ENCODE peak calls at places on chromosomes 3 and 15, in six cellular contexts. One of them, this sample, is unnamed.

GRCh38 chr3:156214676-156215075 is 94.3 kb downstream of the KCNAB1 start:
- DNase-seq in neuronal stem cell: no peak
- DNase-seq in H1: no peak
- DNase-seq in IMR-90: no peak
- DNase-seq in mesendoderm: no peak
- DNase-seq in mesenchymal stem cell: no peak
- DNase-seq in this sample: no peak

GRCh38 chr3:7000501-7000900 is 139.6 kb downstream of the GRM7 start:
- DNase-seq in mesenchymal stem cell: no peak
- DNase-seq in mesendoderm: no peak
- DNase-seq in neuronal stem cell: no peak
- DNase-seq in H1: no peak
- DNase-seq in IMR-90: no peak
- DNase-seq in this sample: no peak

GRCh38 chr3:40213556-40213955 is 96.0 kb upstream of the EIF1B start:
- DNase-seq in mesenchymal stem cell: no peak
- DNase-seq in neuronal stem cell: no peak
- DNase-seq in mesendoderm: no peak
- DNase-seq in IMR-90: no peak
- DNase-seq in H1: no peak
- DNase-seq in this sample: no peak

GRCh38 chr3:64163019-64163754 is 62.1 kb downstream of the PRICKLE2 start:
- DNase-seq in neuronal stem cell: no peak
- DNase-seq in mesendoderm: no peak
- DNase-seq in H1: no peak
- DNase-seq in IMR-90: no peak
- DNase-seq in mesenchymal stem cell: no peak
- DNase-seq in this sample: no peak

GRCh38 chr3:111903067-111903511 is 44.0 kb downstream of the PHLDB2 start:
- DNase-seq in neuronal stem cell: no peak
- DNase-seq in IMR-90: peak; percentile 84
- DNase-seq in H1: no peak
- DNase-seq in mesendoderm: peak; percentile 90
- DNase-seq in mesenchymal stem cell: peak; percentile 65
- DNase-seq in this sample: peak; percentile 67

GRCh38 chr3:10822708-10823515 is 6.9 kb downstream of the SLC6A11 start:
- DNase-seq in H1: no peak
- DNase-seq in neuronal stem cell: no peak
- DNase-seq in mesenchymal stem cell: no peak
- DNase-seq in IMR-90: no peak
- DNase-seq in mesendoderm: no peak
- DNase-seq in this sample: no peak

GRCh38 chr15:66685638-66686150 is 16.3 kb upstream of the SMAD6 start:
- DNase-seq in IMR-90: no peak
- DNase-seq in H1: no peak
- DNase-seq in neuronal stem cell: no peak
- DNase-seq in mesenchymal stem cell: no peak
- DNase-seq in mesendoderm: no peak
- DNase-seq in this sample: peak; percentile 24

GRCh38 chr3:154310840-154311239 is 13.4 kb downstream of the DHX36 start:
- DNase-seq in mesendoderm: no peak
- DNase-seq in neuronal stem cell: no peak
- DNase-seq in mesenchymal stem cell: peak; percentile 38
- DNase-seq in IMR-90: peak; percentile 54
- DNase-seq in H1: no peak
- DNase-seq in this sample: no peak

GRCh38 chr3:152317184-152317583 is 48.5 kb downstream of the MBNL1 start:
- DNase-seq in neuronal stem cell: no peak
- DNase-seq in IMR-90: no peak
- DNase-seq in H1: no peak
- DNase-seq in mesenchymal stem cell: no peak
- DNase-seq in mesendoderm: no peak
- DNase-seq in this sample: no peak

GRCh38 chr3:81395739-81396138 is 365.7 kb downstream of the GBE1 start:
- DNase-seq in H1: no peak
- DNase-seq in neuronal stem cell: peak; percentile 2
- DNase-seq in mesendoderm: peak; percentile 27
- DNase-seq in mesenchymal stem cell: no peak
- DNase-seq in IMR-90: no peak
- DNase-seq in this sample: no peak

GRCh38 chr3:188955919-188956318 is 215.9 kb upstream of the TPRG1 start:
- DNase-seq in mesendoderm: no peak
- DNase-seq in neuronal stem cell: no peak
- DNase-seq in H1: no peak
- DNase-seq in IMR-90: peak; percentile 78
- DNase-seq in mesenchymal stem cell: peak; percentile 72
- DNase-seq in this sample: no peak

GRCh38 chr3:52228751-52229291 is 3.4 kb upstream of the TLR9 start:
- DNase-seq in neuronal stem cell: no peak
- DNase-seq in IMR-90: no peak
- DNase-seq in mesenchymal stem cell: no peak
- DNase-seq in mesendoderm: no peak
- DNase-seq in H1: no peak
- DNase-seq in this sample: no peak

GRCh38 chr15:46059921-46060565 is 425.2 kb downstream of the SQOR start:
- DNase-seq in H1: no peak
- DNase-seq in mesenchymal stem cell: no peak
- DNase-seq in IMR-90: no peak
- DNase-seq in mesendoderm: no peak
- DNase-seq in neuronal stem cell: no peak
- DNase-seq in this sample: no peak

GRCh38 chr3:78337801-78338211 is 1297.9 kb downstream of the ROBO2 start:
- DNase-seq in H1: no peak
- DNase-seq in IMR-90: no peak
- DNase-seq in neuronal stem cell: no peak
- DNase-seq in mesenchymal stem cell: no peak
- DNase-seq in mesendoderm: no peak
- DNase-seq in this sample: no peak

GRCh38 chr3:126317029-126317996 is 39.9 kb downstream of the KLF15 start:
- DNase-seq in mesendoderm: no peak
- DNase-seq in IMR-90: no peak
- DNase-seq in H1: no peak
- DNase-seq in neuronal stem cell: no peak
- DNase-seq in mesenchymal stem cell: no peak
- DNase-seq in this sample: no peak

GRCh38 chr3:160400631-160401150 is 1.2 kb downstream of the SMC4 start:
- DNase-seq in H1: peak; percentile 55
- DNase-seq in neuronal stem cell: no peak
- DNase-seq in IMR-90: no peak
- DNase-seq in mesendoderm: peak; percentile 28
- DNase-seq in mesenchymal stem cell: no peak
- DNase-seq in this sample: peak; percentile 33

GRCh38 chr3:44576661-44577060 is 8.1 kb upstream of the ZNF660 start:
- DNase-seq in H1: no peak
- DNase-seq in mesendoderm: no peak
- DNase-seq in mesenchymal stem cell: no peak
- DNase-seq in IMR-90: no peak
- DNase-seq in neuronal stem cell: no peak
- DNase-seq in this sample: no peak

GRCh38 chr15:41838400-41838897 is at the start of gene PLA2G4B:
- DNase-seq in mesenchymal stem cell: no peak
- DNase-seq in H1: no peak
- DNase-seq in neuronal stem cell: no peak
- DNase-seq in IMR-90: no peak
- DNase-seq in mesendoderm: no peak
- DNase-seq in this sample: peak; percentile 15

GRCh38 chr3:195697582-195698324 is 23.0 kb upstream of the MUC20 start:
- DNase-seq in H1: no peak
- DNase-seq in mesendoderm: peak; percentile 80
- DNase-seq in IMR-90: peak; percentile 88
- DNase-seq in mesenchymal stem cell: peak; percentile 79
- DNase-seq in neuronal stem cell: peak; percentile 35
- DNase-seq in this sample: no peak

GRCh38 chr15:101014921-101015841 is 96.0 kb downstream of the LRRK1 start:
- DNase-seq in IMR-90: peak; percentile 70
- DNase-seq in H1: peak; percentile 92
- DNase-seq in neuronal stem cell: peak; percentile 73
- DNase-seq in mesendoderm: peak; percentile 72
- DNase-seq in mesenchymal stem cell: peak; percentile 68
- DNase-seq in this sample: peak; percentile 47

GRCh38 chr15:37289109-37289765 is 188.9 kb upstream of the MEIS2 start:
- DNase-seq in mesenchymal stem cell: peak; percentile 19
- DNase-seq in IMR-90: peak; percentile 5
- DNase-seq in neuronal stem cell: no peak
- DNase-seq in H1: no peak
- DNase-seq in mesendoderm: peak; percentile 71
- DNase-seq in this sample: no peak

GRCh38 chr15:85314653-85315052 is 65.8 kb upstream of the AKAP13 start:
- DNase-seq in mesenchymal stem cell: peak; percentile 63
- DNase-seq in IMR-90: peak; percentile 73
- DNase-seq in mesendoderm: no peak
- DNase-seq in H1: no peak
- DNase-seq in neuronal stem cell: no peak
- DNase-seq in this sample: peak; percentile 53

GRCh38 chr3:23740517-23741402 is 65.0 kb upstream of the UBE2E1 start:
- DNase-seq in neuronal stem cell: no peak
- DNase-seq in mesenchymal stem cell: peak; percentile 60
- DNase-seq in mesendoderm: peak; percentile 69
- DNase-seq in IMR-90: no peak
- DNase-seq in H1: no peak
- DNase-seq in this sample: no peak

GRCh38 chr3:128650096-128651050 is at the start of gene RPN1:
- DNase-seq in neuronal stem cell: peak; percentile 88
- DNase-seq in mesendoderm: peak; percentile 97
- DNase-seq in H1: peak; percentile 95
- DNase-seq in mesenchymal stem cell: peak; percentile 98
- DNase-seq in IMR-90: peak; percentile 94
- DNase-seq in this sample: peak; percentile 98
- H2BK5ac ChIP-seq in neuronal stem cell: peak within 1 kb of the TSS; percentile 95
- H2BK5ac ChIP-seq in mesendoderm: peak within 1 kb of the TSS; percentile 31
- H2BK5ac ChIP-seq in H1: peak within 1 kb of the TSS; percentile 86
- H2BK5ac ChIP-seq in mesenchymal stem cell: peak within 1 kb of the TSS; percentile 82
- H2BK5ac ChIP-seq in IMR-90: peak within 1 kb of the TSS; percentile 88
- H2BK5ac ChIP-seq in this sample: peak within 1 kb of the TSS; percentile 83

GRCh38 chr3:48532974-48533337 is 23.6 kb downstream of the PFKFB4 start:
- DNase-seq in H1: no peak
- DNase-seq in mesendoderm: no peak
- DNase-seq in neuronal stem cell: no peak
- DNase-seq in mesenchymal stem cell: no peak
- DNase-seq in IMR-90: no peak
- DNase-seq in this sample: no peak

GRCh38 chr3:48532271-48532973 is 24.2 kb downstream of the PFKFB4 start:
- DNase-seq in neuronal stem cell: no peak
- DNase-seq in H1: no peak
- DNase-seq in mesenchymal stem cell: peak; percentile 22
- DNase-seq in IMR-90: no peak
- DNase-seq in mesendoderm: no peak
- DNase-seq in this sample: no peak

GRCh38 chr3:48524970-48525369 is 21.0 kb upstream of the SHISA5 start:
- DNase-seq in neuronal stem cell: no peak
- DNase-seq in H1: no peak
- DNase-seq in mesenchymal stem cell: no peak
- DNase-seq in IMR-90: no peak
- DNase-seq in mesendoderm: no peak
- DNase-seq in this sample: no peak

GRCh38 chr3:48528754-48529153 is 24.8 kb upstream of the SHISA5 start:
- DNase-seq in H1: no peak
- DNase-seq in IMR-90: no peak
- DNase-seq in neuronal stem cell: no peak
- DNase-seq in mesendoderm: no peak
- DNase-seq in mesenchymal stem cell: no peak
- DNase-seq in this sample: no peak

DNA sequence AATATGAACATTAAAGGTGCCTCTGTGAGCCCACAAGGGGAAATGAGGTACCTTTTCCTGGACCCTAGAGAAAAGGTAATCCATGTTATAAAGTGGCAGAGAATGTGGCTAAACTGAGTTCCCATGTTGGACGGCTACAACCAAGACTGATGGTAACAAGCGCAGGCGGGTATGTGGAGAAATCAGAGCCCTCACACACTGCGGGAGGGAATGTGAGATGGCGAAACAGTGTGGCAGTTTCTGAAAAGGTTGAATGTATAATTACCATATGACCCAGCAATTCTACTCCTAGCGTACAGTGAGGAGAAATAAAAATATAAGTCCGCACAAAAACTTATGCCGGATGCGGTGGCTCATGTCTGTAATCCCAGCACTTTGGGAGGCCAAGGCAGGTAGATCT is 24.1 kb upstream of the SHISA5 start:
- DNase-seq in mesenchymal stem cell: no peak
- DNase-seq in H1: no peak
- DNase-seq in mesendoderm: no peak
- DNase-seq in neuronal stem cell: no peak
- DNase-seq in IMR-90: no peak
- DNase-seq in this sample: no peak
- H3K4me3 ChIP-seq in mesenchymal stem cell: no peak overlapping the region
- H3K4me3 ChIP-seq in H1: no peak overlapping the region
- H3K4me3 ChIP-seq in mesendoderm: no peak overlapping the region
- H3K4me3 ChIP-seq in neuronal stem cell: no peak overlapping the region
- H3K4me3 ChIP-seq in IMR-90: no peak overlapping the region
- H3K4me3 ChIP-seq in this sample: no peak overlapping the region

GRCh38 chr3:183260167-183260904 is 7.3 kb downstream of the B3GNT5 start:
- DNase-seq in mesenchymal stem cell: no peak
- DNase-seq in IMR-90: no peak
- DNase-seq in mesendoderm: no peak
- DNase-seq in H1: no peak
- DNase-seq in neuronal stem cell: no peak
- DNase-seq in this sample: no peak

GRCh38 chr3:183265157-183265642 is 12.1 kb downstream of the B3GNT5 start:
- DNase-seq in H1: no peak
- DNase-seq in mesendoderm: peak; percentile 81
- DNase-seq in IMR-90: no peak
- DNase-seq in neuronal stem cell: no peak
- DNase-seq in mesenchymal stem cell: peak; percentile 45
- DNase-seq in this sample: no peak

GRCh38 chr3:183261103-183261502 is 8.1 kb downstream of the B3GNT5 start:
- DNase-seq in mesenchymal stem cell: no peak
- DNase-seq in neuronal stem cell: no peak
- DNase-seq in mesendoderm: no peak
- DNase-seq in IMR-90: no peak
- DNase-seq in H1: no peak
- DNase-seq in this sample: no peak

GRCh38 chr3:183264249-183264648 is 11.2 kb downstream of the B3GNT5 start:
- DNase-seq in IMR-90: no peak
- DNase-seq in mesendoderm: peak; percentile 64
- DNase-seq in H1: no peak
- DNase-seq in neuronal stem cell: no peak
- DNase-seq in mesenchymal stem cell: no peak
- DNase-seq in this sample: no peak

GRCh38 chr3:183262979-183263378 is 9.9 kb downstream of the B3GNT5 start:
- DNase-seq in H1: no peak
- DNase-seq in mesendoderm: no peak
- DNase-seq in mesenchymal stem cell: no peak
- DNase-seq in IMR-90: no peak
- DNase-seq in neuronal stem cell: no peak
- DNase-seq in this sample: no peak
- H2AK5ac ChIP-seq in H1: no peak overlapping the region
- H2AK5ac ChIP-seq in mesendoderm: no peak overlapping the region
- H2AK5ac ChIP-seq in mesenchymal stem cell: no peak overlapping the region
- H2AK5ac ChIP-seq in IMR-90: no peak overlapping the region
- H2AK5ac ChIP-seq in neuronal stem cell: no peak overlapping the region
- H2AK5ac ChIP-seq in this sample: no peak overlapping the region

DNA sequence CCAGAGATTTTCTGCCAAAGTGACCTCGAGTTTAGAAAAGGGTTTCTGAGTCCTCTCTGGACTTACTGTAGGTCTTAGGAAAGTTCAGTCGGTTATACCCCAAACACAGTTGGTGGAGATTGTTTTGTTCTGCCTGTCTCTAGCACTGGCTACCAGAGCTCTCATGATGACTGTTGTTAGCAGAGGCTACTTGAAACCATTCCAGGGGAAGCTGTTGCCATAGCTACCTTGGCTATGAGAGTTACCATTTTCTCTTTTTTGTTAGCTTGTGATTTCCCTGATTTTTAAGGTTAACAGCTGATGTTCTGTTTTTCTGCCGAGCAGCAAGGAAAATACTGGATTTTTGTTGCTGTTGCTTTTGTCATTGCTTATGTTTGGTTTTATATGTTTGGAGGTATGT is 26.7 kb downstream of the ABHD2 start:
- DNase-seq in mesenchymal stem cell: peak; percentile 37
- DNase-seq in IMR-90: peak; percentile 84
- DNase-seq in H1: no peak
- DNase-seq in mesendoderm: peak; percentile 58
- DNase-seq in neuronal stem cell: no peak
- DNase-seq in this sample: no peak
- H2BK5ac ChIP-seq in mesenchymal stem cell: no peak overlapping the region
- H2BK5ac ChIP-seq in IMR-90: no peak overlapping the region
- H2BK5ac ChIP-seq in H1: no peak overlapping the region
- H2BK5ac ChIP-seq in mesendoderm: no peak overlapping the region
- H2BK5ac ChIP-seq in neuronal stem cell: no peak overlapping the region
- H2BK5ac ChIP-seq in this sample: no peak overlapping the region